ENCODE peak calls at places on chromosomes 7 and 10, in seven cellular contexts. Z is sigmoid colon, R is thoracic aorta, Y is PC-9, D is right lobe of liver, P is mammary epithelial cell, W is heart right ventricle. O is an unnamed sample.

GRCh38 chr7:140924019-140924820 is 509 bp downstream of the BRAF start:
- DNase-seq in Y (peak; percentile 69), R (peak; percentile 37), Z (peak; percentile 88), P (peak; percentile 60), W (peak; percentile 76), D (peak; percentile 81), O (peak; percentile 81)

GRCh38 chr7:55019691-55020480 is 1.1 kb downstream of the EGFR start:
- DNase-seq in D (peak; percentile 56), R (no peak), P (peak; percentile 27), Y (peak; percentile 62), Z (peak; percentile 78), W (no peak), O (peak; percentile 19)

GRCh38 chr7:26789481-26790175 is 74.8 kb downstream of the SKAP2 start:
- DNase-seq in R (no peak), W (no peak), Y (no peak), P (no peak), D (no peak), Z (no peak), O (peak; percentile 10)

GRCh38 chr7:141339603-141340002 is 211.6 kb upstream of the AGK start:
- DNase-seq in P (no peak), Z (no peak), Y (no peak), R (no peak), W (no peak), D (no peak), O (no peak)

GRCh38 chr7:132435016-132435990 is 141.0 kb downstream of the PLXNA4 start:
- DNase-seq in W (no peak), R (no peak), Y (no peak), Z (no peak), P (no peak), D (no peak), O (no peak)

GRCh38 chr10:65234261-65234660 is 1691.6 kb upstream of the LRRTM3 start:
- DNase-seq in R (no peak), Y (no peak), Z (no peak), P (peak; percentile 16), D (no peak), W (no peak), O (no peak)

GRCh38 chr7:41955475-41956243 is 252.8 kb upstream of the INHBA start:
- DNase-seq in Y (peak; percentile 63), D (peak; percentile 66), P (peak; percentile 95), Z (peak; percentile 99), W (peak; percentile 93), R (peak; percentile 88), O (peak; percentile 63)

GRCh38 chr10:125538947-125539649 is 143.9 kb downstream of the TEX36 start:
- DNase-seq in D (no peak), Y (peak; percentile 18), R (no peak), W (peak; percentile 49), P (no peak), Z (peak; percentile 73), O (no peak)

GRCh38 chr10:21265622-21266021 is 259.9 kb downstream of the SKIDA1 start:
- DNase-seq in P (peak; percentile 83), D (no peak), Y (peak; percentile 31), Z (no peak), W (no peak), R (no peak), O (no peak)

GRCh38 chr10:97365761-97366351 is 31.3 kb upstream of the FRAT2 start:
- DNase-seq in D (no peak), P (no peak), W (no peak), R (no peak), Y (no peak), Z (no peak), O (no peak)

GRCh38 chr7:25849361-25850184 is 302.4 kb upstream of the NFE2L3 start:
- DNase-seq in R (no peak), W (peak; percentile 67), Y (no peak), P (peak; percentile 65), D (no peak), Z (no peak), O (no peak)

GRCh38 chr7:25529320-25529719 is 301.0 kb upstream of the NPVF start:
- DNase-seq in W (no peak), Y (no peak), R (no peak), Z (no peak), D (no peak), P (no peak), O (no peak)

GRCh38 chr7:46215987-46216567 is 295.0 kb upstream of the IGFBP3 start:
- DNase-seq in P (peak; percentile 95), Z (no peak), W (peak; percentile 68), Y (no peak), R (no peak), D (peak; percentile 79), O (no peak)

GRCh38 chr7:146922777-146923176 is 806.2 kb downstream of the CNTNAP2 start:
- DNase-seq in Y (no peak), W (no peak), D (no peak), R (no peak), Z (no peak), P (no peak), O (no peak)

GRCh38 chr7:45566386-45566785 is 7.8 kb upstream of the ADCY1 start:
- DNase-seq in P (peak; percentile 29), D (no peak), Z (no peak), Y (no peak), R (no peak), W (no peak), O (no peak)

GRCh38 chr7:45118830-45119452 is 7.4 kb upstream of the TBRG4 start:
- DNase-seq in P (no peak), Y (no peak), Z (no peak), D (no peak), W (no peak), R (no peak), O (no peak)

GRCh38 chr7:56115852-56116538 is at the start of gene NUPR2:
- DNase-seq in D (no peak), Y (no peak), R (no peak), P (peak; percentile 0), W (no peak), Z (no peak), O (no peak)

GRCh38 chr10:73159038-73159648 is 8.7 kb downstream of the ECD start:
- DNase-seq in D (peak; percentile 54), P (peak; percentile 30), R (no peak), W (peak; percentile 47), Z (no peak), Y (peak; percentile 38), O (peak; percentile 39)

GRCh38 chr10:13684813-13685511 is 98.2 kb downstream of the PRPF18 start:
- DNase-seq in W (no peak), R (no peak), Y (no peak), D (no peak), P (no peak), Z (no peak), O (no peak)

GRCh38 chr7:116305485-116306408 is 95.4 kb downstream of the TES start:
- DNase-seq in Z (no peak), R (no peak), P (peak; percentile 42), D (no peak), W (no peak), Y (no peak), O (no peak)

GRCh38 chr10:91575044-91575610 is 57.7 kb downstream of the PPP1R3C start:
- DNase-seq in D (no peak), R (no peak), W (peak; percentile 38), P (no peak), Z (no peak), Y (no peak), O (no peak)

GRCh38 chr10:76632158-76633051 is 1005.2 kb downstream of the KCNMA1 start:
- DNase-seq in W (no peak), Z (no peak), D (peak; percentile 49), Y (peak; percentile 9), P (peak; percentile 35), R (no peak), O (no peak)

GRCh38 chr7:1555046-1555812 is 776 bp downstream of the TMEM184A start:
- DNase-seq in P (peak; percentile 85), D (peak; percentile 85), W (no peak), Z (no peak), R (no peak), Y (peak; percentile 96), O (peak; percentile 94)

GRCh38 chr10:47453435-47454293 is 30.3 kb downstream of the ANXA8 start:
- DNase-seq in D (no peak), P (no peak), R (no peak), W (no peak), Z (no peak), Y (no peak), O (no peak)

GRCh38 chr10:96358851-96359540 is at the start of gene OPALIN:
- DNase-seq in W (no peak), Z (no peak), Y (no peak), D (no peak), P (no peak), R (no peak), O (no peak)

GRCh38 chr7:106750773-106751172 is 89.8 kb upstream of the CCDC71L start:
- DNase-seq in W (no peak), Y (no peak), P (no peak), R (no peak), D (no peak), Z (no peak), O (no peak)

GRCh38 chr10:52801951-52802350 is 29.4 kb upstream of the MBL2 start:
- DNase-seq in D (no peak), Z (no peak), W (no peak), Y (no peak), R (no peak), P (peak; percentile 67), O (no peak)

GRCh38 chr10:30215131-30215530 is 133.9 kb downstream of the MTPAP start:
- DNase-seq in Z (no peak), W (no peak), D (no peak), R (no peak), Y (no peak), P (no peak), O (no peak)
- H3K27ac ChIP-seq in Z (no peak overlapping the region), W (peak overlapping the region; percentile 57), D (no peak overlapping the region), R (no peak overlapping the region), Y (no peak overlapping the region), P (no peak overlapping the region), O (no peak overlapping the region)

GRCh38 chr10:67211680-67212079 is 285.8 kb downstream of the LRRTM3 start:
- DNase-seq in R (no peak), D (no peak), Z (no peak), Y (no peak), P (no peak), W (no peak), O (no peak)
- TF ChIP-seq CTCF in R (no peak), D (no peak), Z (no peak), Y (no peak), P (no peak), W (no peak), O (no peak)

DNA sequence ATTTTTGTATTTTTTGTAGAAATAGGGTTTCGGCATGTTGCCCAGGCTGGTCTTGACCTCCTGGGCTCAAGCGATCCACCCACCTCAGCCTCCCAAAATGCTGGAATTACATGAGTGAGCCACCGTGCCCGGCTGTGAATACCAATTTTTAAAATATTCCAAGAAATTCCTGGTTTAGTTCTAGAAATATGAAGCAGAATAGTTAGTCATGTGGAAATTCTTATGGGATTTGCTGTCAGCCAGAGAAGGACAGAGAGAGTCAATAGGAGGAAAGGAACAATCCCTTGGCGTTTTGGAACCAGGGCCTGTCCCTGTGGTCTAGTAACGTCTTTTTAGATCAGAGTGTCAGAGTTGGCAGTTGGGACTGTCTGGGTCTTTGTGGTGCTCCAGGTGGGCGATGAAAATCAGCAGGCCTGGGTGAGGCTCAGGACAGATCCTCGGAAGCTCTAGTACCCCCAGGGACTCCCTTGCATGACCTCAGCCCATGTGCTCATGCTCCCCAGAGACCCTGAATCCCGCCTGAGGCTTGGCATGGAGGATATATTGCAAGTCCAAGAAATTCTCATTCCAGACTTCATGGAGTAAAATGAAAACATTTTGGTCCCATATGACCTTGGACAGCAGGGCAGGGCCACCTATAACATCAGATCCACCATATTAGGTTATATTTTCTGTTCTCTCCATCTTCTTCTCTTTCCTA is 7.8 kb downstream of the NODAL start:
- DNase-seq in W (peak; percentile 49), Y (no peak), Z (peak; percentile 53), D (no peak), R (no peak), P (no peak), O (no peak)
- H3K36me3 ChIP-seq in W (no peaks in the 10 kb centered on the region), Y (peaks cover 6% of the 10 kb centered on the region), Z (peaks cover 14% of the 10 kb centered on the region), D (no peaks in the 10 kb centered on the region), R (peaks cover 4% of the 10 kb centered on the region), P (peaks cover under 1% of the 10 kb centered on the region), O (peaks cover 18% of the 10 kb centered on the region)

GRCh38 chr10:110636932-110637557 is 7.1 kb upstream of the RBM20 start:
- DNase-seq in R (no peak), Y (no peak), W (peak; percentile 75), Z (peak; percentile 74), D (no peak), P (no peak), O (peak; percentile 20)
- H3K27ac ChIP-seq in R (peak overlapping the region; percentile 77), Y (no peak overlapping the region), W (peak overlapping the region; percentile 83), Z (peak overlapping the region; percentile 72), D (no peak overlapping the region), P (no peak overlapping the region), O (no peak overlapping the region)